ENCODE peak calls at places on chromosomes 12 and 14, in six cellular contexts. U, T, O, C, I and Q are unnamed samples.

GRCh38 chr14:74495356-74495755 is 1.8 kb downstream of the ISCA2 start:
- DNase-seq in U (no peak), T (peak; percentile 42), O (no peak), C (no peak), I (no peak), Q (no peak)

GRCh38 chr12:19648173-19648572 is 208.9 kb downstream of the AEBP2 start:
- DNase-seq in U (no peak), T (no peak), O (no peak), C (no peak), I (no peak), Q (no peak)

GRCh38 chr14:101064121-101064661 is 160.7 kb upstream of the RTL1 start:
- DNase-seq in U (no peak), T (no peak), O (no peak), C (no peak), I (no peak), Q (no peak)

GRCh38 chr14:75011356-75012097 is 8.8 kb downstream of the EIF2B2 start:
- DNase-seq in U (peak; percentile 78), T (peak; percentile 83), O (no peak), C (no peak), I (no peak), Q (peak; percentile 24)

GRCh38 chr12:23084236-23084995 is 459.4 kb downstream of the ETNK1 start:
- DNase-seq in U (peak; percentile 95), T (peak; percentile 57), O (no peak), C (no peak), I (no peak), Q (peak; percentile 16)

GRCh38 chr14:101665478-101666078 is 95.9 kb upstream of the PPP2R5C start:
- DNase-seq in U (peak; percentile 37), T (peak; percentile 29), O (peak; percentile 36), C (peak; percentile 62), I (peak; percentile 69), Q (peak; percentile 1)

GRCh38 chr14:20873370-20874177 is 17.6 kb upstream of the RNASE3 start:
- DNase-seq in U (peak; percentile 56), T (peak; percentile 42), O (peak; percentile 70), C (peak; percentile 94), I (peak; percentile 92), Q (peak; percentile 76)

GRCh38 chr12:132807295-132808222 is 21.1 kb downstream of the GOLGA3 start:
- DNase-seq in U (no peak), T (no peak), O (no peak), C (peak; percentile 67), I (no peak), Q (no peak)

GRCh38 chr14:55025948-55026347 is 951 bp downstream of the WDHD1 start:
- DNase-seq in U (no peak), T (no peak), O (no peak), C (no peak), I (no peak), Q (no peak)

GRCh38 chr12:111066744-111067437 is 146.5 kb upstream of the MYL2 start:
- DNase-seq in U (no peak), T (no peak), O (no peak), C (peak; percentile 58), I (no peak), Q (no peak)

GRCh38 chr12:90995041-90995440 is 9.7 kb downstream of the EPYC start:
- DNase-seq in U (no peak), T (no peak), O (no peak), C (no peak), I (no peak), Q (no peak)

GRCh38 chr14:105882626-105883025 is 356.2 kb downstream of the TMEM121 start:
- DNase-seq in U (no peak), T (no peak), O (no peak), C (no peak), I (no peak), Q (no peak)

GRCh38 chr12:65229441-65229840 is 49.0 kb upstream of the MSRB3 start:
- DNase-seq in U (peak; percentile 81), T (peak; percentile 75), O (no peak), C (no peak), I (no peak), Q (no peak)

GRCh38 chr14:103738706-103739451 is 23.3 kb downstream of the ZFYVE21 start:
- DNase-seq in U (no peak), T (no peak), O (no peak), C (no peak), I (no peak), Q (no peak)

GRCh38 chr14:54781936-54782802 is 120.5 kb downstream of the GCH1 start:
- DNase-seq in U (no peak), T (no peak), O (no peak), C (no peak), I (no peak), Q (no peak)

GRCh38 chr12:96412431-96412830 is 12.2 kb upstream of the CDK17 start:
- DNase-seq in U (no peak), T (no peak), O (no peak), C (no peak), I (no peak), Q (peak; percentile 74)

GRCh38 chr12:113473942-113474341 is 2.3 kb upstream of the LHX5 start:
- DNase-seq in U (no peak), T (no peak), O (no peak), C (peak; percentile 72), I (no peak), Q (no peak)

GRCh38 chr12:68610435-68611093 is at the start of gene RAP1B:
- DNase-seq in U (peak; percentile 90), T (peak; percentile 89), O (peak; percentile 88), C (peak; percentile 91), I (peak; percentile 83), Q (peak; percentile 95)
- H3K23ac ChIP-seq in U (peak within 1 kb of the TSS; percentile 96), T (peak within 1 kb of the TSS; percentile 14), O (peak within 1 kb of the TSS; percentile 92), C (no peak within 1 kb of the TSS), I (no peak within 1 kb of the TSS), Q (no peak within 1 kb of the TSS)

DNA sequence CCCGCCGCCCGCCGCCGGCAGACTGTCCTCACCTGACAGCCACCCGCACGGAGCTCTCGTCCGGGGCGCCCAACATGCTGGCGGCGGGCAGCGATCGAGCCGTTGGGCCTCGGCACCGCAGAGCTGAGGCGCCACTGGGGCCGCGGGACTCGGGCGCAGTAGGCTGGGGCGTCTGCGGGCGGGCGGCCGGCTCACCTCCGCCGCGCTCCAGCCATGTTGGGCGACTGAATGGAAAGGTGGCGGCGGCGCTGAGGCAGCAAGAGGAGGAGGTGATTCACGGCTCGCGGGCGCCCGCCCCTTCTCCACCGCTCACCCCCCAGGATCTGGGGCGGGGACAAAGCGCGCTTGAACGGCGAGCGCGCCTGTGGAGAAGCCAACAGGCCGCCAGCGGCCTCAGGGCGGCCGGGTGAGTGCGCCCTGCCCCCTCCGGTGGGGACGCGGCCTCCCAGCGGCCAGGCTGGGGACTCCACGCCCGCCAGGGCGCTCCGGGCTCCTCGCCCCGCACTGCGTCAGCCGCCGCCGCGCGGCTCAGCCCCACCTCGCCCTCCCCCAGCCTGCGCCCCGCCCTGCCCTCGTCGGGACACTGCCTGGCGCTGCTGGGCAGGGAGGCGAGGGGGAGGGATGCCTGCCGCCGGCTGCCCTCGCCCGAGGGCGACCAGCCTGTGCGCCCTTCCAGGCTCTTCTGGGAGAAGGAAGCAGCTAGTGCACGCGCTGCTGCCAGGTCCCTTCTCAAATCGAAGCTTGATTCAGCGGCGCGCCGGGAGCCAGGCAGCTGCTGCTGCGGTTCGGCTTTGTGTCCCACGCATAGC is at the start of gene KIF21A:
- DNase-seq in U (peak; percentile 61), T (peak; percentile 94), O (peak; percentile 91), C (peak; percentile 91), I (peak; percentile 85), Q (peak; percentile 99)
- H3K23ac ChIP-seq in U (no peak within 1 kb of the TSS), T (peak within 1 kb of the TSS; percentile 71), O (peak within 1 kb of the TSS; percentile 97), C (no peak within 1 kb of the TSS), I (no peak within 1 kb of the TSS), Q (no peak within 1 kb of the TSS)

GRCh38 chr12:122026706-122027328 is 5.1 kb downstream of the BCL7A start:
- DNase-seq in U (no peak), T (no peak), O (no peak), C (peak; percentile 55), I (no peak), Q (no peak)

GRCh38 chr12:122028165-122028591 is 6.5 kb downstream of the BCL7A start:
- DNase-seq in U (no peak), T (no peak), O (no peak), C (no peak), I (no peak), Q (no peak)

GRCh38 chr12:122030427-122030825 is 8.7 kb downstream of the BCL7A start:
- DNase-seq in U (no peak), T (no peak), O (no peak), C (no peak), I (no peak), Q (no peak)

GRCh38 chr12:122029620-122030426 is 8.1 kb downstream of the BCL7A start:
- DNase-seq in U (no peak), T (no peak), O (no peak), C (no peak), I (no peak), Q (no peak)

DNA sequence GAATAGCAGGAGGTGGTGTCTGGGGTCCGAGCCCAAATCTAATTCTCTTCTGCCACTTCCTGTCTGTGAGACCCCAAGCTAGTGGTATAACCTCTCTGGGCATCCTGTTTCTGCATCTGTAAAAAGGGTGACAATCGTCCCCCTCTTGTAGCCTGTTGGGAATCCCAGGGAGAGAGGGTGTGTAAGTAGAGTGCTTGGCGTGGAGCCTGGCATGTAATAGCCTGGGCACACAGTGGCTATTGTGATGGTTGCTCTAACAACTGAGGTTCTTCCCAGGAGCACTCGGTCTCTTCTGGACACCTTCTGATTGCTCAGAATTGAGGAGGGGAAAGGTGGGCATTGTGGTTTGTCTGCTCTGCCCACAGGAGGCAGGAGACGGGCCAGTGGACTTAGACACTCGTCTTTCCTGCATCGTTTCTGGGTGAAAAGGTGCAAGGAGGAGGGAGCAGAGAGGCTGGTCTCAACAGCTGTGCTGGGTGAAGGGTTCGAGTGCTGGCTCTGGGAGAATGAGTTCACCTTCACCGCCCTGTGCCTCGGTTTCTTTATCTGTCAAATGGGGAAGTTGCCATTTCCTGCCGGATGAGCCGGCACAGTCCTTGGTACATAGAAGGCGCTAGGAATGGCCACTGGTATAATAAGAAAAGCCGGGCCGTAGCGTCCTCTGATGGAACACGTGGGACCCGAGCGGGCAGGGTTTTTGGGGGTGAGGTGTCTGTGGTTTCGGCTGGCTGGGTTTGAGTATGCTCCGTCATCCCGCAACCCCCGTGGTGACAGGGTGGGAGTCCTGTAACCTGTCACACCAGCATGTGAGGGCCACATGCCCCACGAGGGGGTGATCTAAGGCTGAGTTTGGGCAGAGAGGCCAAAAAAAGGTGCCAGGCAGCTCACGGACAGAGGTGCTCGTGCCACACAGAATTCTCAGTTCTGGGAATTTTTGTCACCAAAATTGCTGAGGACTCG is 7.2 kb downstream of the BCL7A start:
- DNase-seq in U (no peak), T (no peak), O (no peak), C (no peak), I (no peak), Q (no peak)
- H3K23ac ChIP-seq in U (no peak overlapping the region), T (no peak overlapping the region), O (no peak overlapping the region), C (no peak overlapping the region), I (no peak overlapping the region), Q (no peak overlapping the region)

GRCh38 chr12:92362109-92362508 is 216.5 kb upstream of the BTG1 start:
- DNase-seq in U (no peak), T (no peak), O (no peak), C (no peak), I (no peak), Q (no peak)

GRCh38 chr12:92357584-92358261 is 212.1 kb upstream of the BTG1 start:
- DNase-seq in U (no peak), T (no peak), O (no peak), C (no peak), I (no peak), Q (no peak)

GRCh38 chr12:92360543-92360942 is 214.9 kb upstream of the BTG1 start:
- DNase-seq in U (no peak), T (no peak), O (no peak), C (no peak), I (no peak), Q (no peak)

DNA sequence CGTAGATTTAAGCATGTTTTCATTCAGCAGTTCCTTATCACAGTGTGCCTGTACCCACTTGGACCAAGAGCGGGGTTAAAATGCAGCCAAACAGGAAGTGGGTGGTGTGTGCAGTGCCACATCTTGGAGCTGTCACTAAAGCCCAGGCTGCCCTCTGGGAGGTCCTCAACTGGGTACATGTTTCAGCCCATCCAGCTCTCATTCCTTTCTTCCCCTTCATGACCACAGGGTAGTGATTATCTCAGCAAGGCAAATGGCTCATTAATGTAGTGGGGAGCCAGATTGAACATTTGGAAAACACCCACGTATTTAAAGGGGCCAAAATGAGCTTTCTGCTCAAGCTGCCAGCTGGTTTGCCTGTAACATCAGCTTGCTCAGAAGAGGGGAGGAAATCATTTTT is 210.8 kb upstream of the BTG1 start:
- DNase-seq in U (no peak), T (no peak), O (no peak), C (no peak), I (no peak), Q (no peak)
- H3K23ac ChIP-seq in U (no peak overlapping the region), T (no peak overlapping the region), O (no peak overlapping the region), C (no peak overlapping the region), I (no peak overlapping the region), Q (no peak overlapping the region)